ENCODE peak calls at places on chromosomes 13 and 19, in eight cellular contexts. E is progenitor cell of endocrine pancreas; G is transverse colon; R is gastrocnemius medialis; Y is CD8-positive, alpha-beta T cell; H is psoas muscle; F is GM12878; S is tibial artery. D is an unnamed sample.
A peak's percentile ranks its signal among the peaks of the same experiment; 100 is the strongest.

GRCh38 chr13:70634893-70635292 is 526.6 kb upstream of the KLHL1 start:
- DNase-seq in R (no peak), E (no peak), H (no peak), S (no peak), F (no peak), G (no peak), Y (no peak), D (no peak)

GRCh38 chr13:26220575-26220974 is 1.5 kb downstream of the RNF6 start:
- DNase-seq in F (no peak), Y (no peak), E (no peak), G (no peak), S (no peak), R (peak; percentile 24), H (no peak), D (no peak)

GRCh38 chr13:52159159-52159982 is at the start of gene NEK3:
- DNase-seq in F (no peak), E (peak; percentile 45), G (peak; percentile 78), R (peak; percentile 45), S (peak; percentile 60), H (peak; percentile 74), Y (peak; percentile 75), D (peak; percentile 65)

GRCh38 chr13:76016799-76017198 is 380.7 kb downstream of the LMO7 start:
- DNase-seq in S (no peak), E (no peak), H (no peak), G (peak; percentile 8), F (no peak), Y (no peak), R (no peak), D (no peak)

GRCh38 chr19:46124638-46125115 is at the start of gene IGFL3:
- DNase-seq in Y (no peak), R (no peak), E (no peak), G (no peak), F (no peak), S (no peak), H (no peak), D (no peak)

GRCh38 chr13:21310220-21310619 is 133.8 kb downstream of the MRPL57 start:
- DNase-seq in G (no peak), H (no peak), F (no peak), S (no peak), E (no peak), Y (no peak), R (no peak), D (no peak)

GRCh38 chr13:69959041-69959440 is 148.6 kb upstream of the ATXN8OS start:
- DNase-seq in G (no peak), S (no peak), F (no peak), R (no peak), Y (no peak), H (no peak), E (no peak), D (no peak)

GRCh38 chr13:18232298-18232993 is 949.2 kb downstream of the TUBA3C start:
- DNase-seq in Y (no peak), E (no peak), H (no peak), R (no peak), G (no peak), S (no peak), F (no peak), D (no peak)

GRCh38 chr19:11265177-11265784 is 3.0 kb upstream of the DOCK6 start:
- DNase-seq in G (no peak), F (no peak), R (no peak), E (no peak), Y (no peak), S (no peak), H (no peak), D (no peak)

GRCh38 chr19:54612428-54612827 is 17.9 kb upstream of the LILRB1 start:
- DNase-seq in E (no peak), R (no peak), S (no peak), F (no peak), G (no peak), H (no peak), Y (no peak), D (no peak)

GRCh38 chr19:3132971-3133792 is 2.7 kb upstream of the GNA15 start:
- DNase-seq in G (peak; percentile 47), R (no peak), F (peak; percentile 85), S (peak; percentile 35), Y (peak; percentile 65), H (no peak), E (no peak), D (no peak)

GRCh38 chr19:55614711-55615552 is 9.4 kb downstream of the ZNF784 start:
- DNase-seq in R (no peak), S (no peak), F (no peak), Y (no peak), H (no peak), G (no peak), E (no peak), D (no peak)

DNA sequence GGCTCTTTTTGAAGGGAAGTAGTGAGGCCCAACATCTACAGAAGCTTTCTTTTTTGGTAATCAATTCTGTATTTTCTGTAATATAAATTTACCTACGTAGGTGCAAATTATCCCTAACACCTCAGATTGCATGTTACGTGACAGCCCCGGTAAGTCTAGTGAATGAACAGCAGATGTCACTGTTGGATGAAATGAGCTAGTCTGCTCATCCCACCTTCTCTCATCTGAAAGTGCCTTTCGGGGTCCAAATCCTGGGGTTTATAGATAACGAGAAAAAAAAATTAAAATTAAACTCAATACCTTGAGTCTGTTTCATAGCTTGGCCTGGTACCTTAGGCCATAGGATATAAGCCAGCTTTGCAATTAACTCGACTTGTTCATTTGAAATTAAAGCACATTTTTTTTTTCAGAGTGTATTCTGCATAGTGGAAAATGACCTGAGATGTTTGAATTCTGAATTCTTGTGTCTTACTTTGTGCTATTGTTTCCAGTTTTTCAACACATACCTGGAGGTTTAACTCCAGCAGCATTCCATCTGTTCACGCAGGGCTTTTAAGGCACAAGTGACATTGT is 548.2 kb downstream of the GPC5 start:
- DNase-seq in S (no peak), H (no peak), E (no peak), G (no peak), R (no peak), Y (no peak), F (no peak), D (peak; percentile 2)
- TF ChIP-seq CTCF in S (no peak), H (no peak), E (peak; percentile 74), G (peak; percentile 14), R (no peak), Y (no peak), F (peak; percentile 39), D (peak; percentile 74)

DNA sequence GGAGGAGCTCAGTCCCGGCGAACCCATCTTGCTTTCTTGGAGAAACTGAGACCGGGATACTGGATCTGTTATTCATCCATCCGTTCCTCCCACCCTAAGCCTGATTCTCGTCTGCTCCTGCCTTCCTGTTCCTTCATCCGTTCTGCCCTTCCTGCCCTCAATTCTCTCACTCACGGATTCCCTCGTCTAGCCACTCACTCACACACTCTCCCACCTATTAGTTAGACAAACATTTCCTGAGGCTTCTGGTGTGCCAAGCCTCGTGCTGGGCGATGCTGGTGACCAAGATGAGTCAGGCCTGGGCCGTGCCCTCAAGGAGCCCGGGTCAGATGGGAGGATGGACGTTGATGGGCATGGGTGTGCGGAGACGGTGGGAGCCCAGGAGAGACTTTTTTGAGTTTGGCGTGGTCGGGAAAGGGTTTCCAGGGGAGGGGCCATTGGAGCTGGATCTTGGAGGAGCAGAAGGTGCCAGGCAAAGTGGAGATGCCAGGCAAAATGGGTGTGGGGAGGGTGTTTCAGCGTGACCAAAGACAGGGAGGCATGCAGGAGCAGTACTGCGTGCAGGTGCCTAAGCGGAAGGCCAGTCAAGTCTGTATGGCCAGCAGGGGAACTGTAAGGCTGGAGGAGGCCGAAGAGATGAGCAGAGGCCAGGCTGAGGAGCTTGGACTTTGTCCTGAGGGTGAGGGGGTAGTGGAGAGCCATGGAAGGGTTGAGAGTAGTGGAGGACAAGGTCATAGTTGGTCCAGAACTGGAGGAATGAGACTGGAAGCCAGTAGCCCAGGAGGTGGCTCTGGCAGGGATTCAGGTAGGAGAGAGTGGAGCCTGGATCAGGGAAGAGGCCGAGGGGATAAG is 7.4 kb upstream of the CNFN start:
- DNase-seq in S (peak; percentile 33), E (no peak), H (no peak), R (no peak), G (no peak), F (no peak), Y (no peak), D (no peak)
- TF ChIP-seq CTCF in S (no peak), E (no peak), H (no peak), R (no peak), G (no peak), F (no peak), Y (no peak), D (no peak)

DNA sequence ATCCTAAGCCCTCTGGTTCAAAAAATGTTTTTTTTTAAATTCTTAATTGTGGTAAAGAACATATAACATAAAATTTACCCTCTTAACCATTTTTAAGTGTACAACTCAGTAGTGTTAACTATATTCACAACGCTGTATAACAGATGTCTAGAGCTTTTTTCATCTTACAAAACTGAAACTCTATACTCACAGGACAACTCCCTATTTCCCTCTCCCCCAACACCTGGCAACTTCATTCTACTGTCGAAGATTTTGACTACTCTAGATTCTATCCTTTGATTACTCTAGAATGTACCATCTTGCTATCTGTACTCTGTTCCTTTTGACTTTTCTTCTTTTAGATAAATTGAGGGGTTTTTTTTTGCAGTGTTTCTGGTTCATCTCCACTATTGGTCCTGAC is 200.4 kb downstream of the KLF12 start:
- DNase-seq in R (no peak), S (no peak), F (no peak), E (no peak), H (no peak), Y (no peak), G (no peak), D (no peak)
- TF ChIP-seq CTCF in R (no peak), S (no peak), F (no peak), E (no peak), H (no peak), Y (no peak), G (no peak), D (no peak)

GRCh38 chr13:39765801-39766463 is 110.5 kb downstream of the COG6 start:
- DNase-seq in H (peak; percentile 18), S (peak; percentile 19), G (peak; percentile 76), Y (no peak), F (no peak), R (peak; percentile 24), E (no peak), D (no peak)
- TF ChIP-seq CTCF in H (peak; percentile 24), S (no peak), G (peak; percentile 33), Y (no peak), F (peak; percentile 21), R (no peak), E (no peak), D (no peak)